ENCODE peak calls at places on chromosomes 2 and 18, in seven cellular contexts. E is HuH-7.5; X is retina; W is left ventricle myocardium inferior; G is brain microvascular endothelial cell; N is stimulated activated CD4-positive, alpha-beta T cell treated with anti-CD3 and anti-CD28 coated beads, TNF-alpha, amount 100 ng/mL, for 48 hours; U is activated effector memory CD4-positive, alpha-beta T cell treated with Interleukin-2 at 50 U/mL for 16 hours. P is an unnamed sample.

GRCh38 chr2:75041791-75042231 is 83.4 kb downstream of the POLE4 start:
- DNase-seq in E (no peak), X (no peak), W (no peak), G (no peak), N (no peak), U (no peak), P (no peak)

GRCh38 chr2:73092146-73092783 is 20.5 kb downstream of the RAB11FIP5 start:
- DNase-seq in E (peak; percentile 61), X (no peak), W (no peak), G (no peak), N (no peak), U (no peak), P (no peak)

GRCh38 chr2:239824051-239824694 is 201.0 kb downstream of the NDUFA10 start:
- DNase-seq in E (no peak), X (no peak), W (no peak), G (no peak), N (no peak), U (no peak), P (peak; percentile 10)

GRCh38 chr2:3666613-3666975 is 8.6 kb downstream of the ALLC start:
- DNase-seq in E (no peak), X (no peak), W (no peak), G (no peak), N (no peak), U (no peak), P (no peak)

GRCh38 chr2:146143971-146144370 is 1624.1 kb upstream of the ZEB2 start:
- DNase-seq in E (no peak), X (no peak), W (no peak), G (no peak), N (no peak), U (no peak), P (no peak)

GRCh38 chr2:171341394-171341793 is 92.4 kb downstream of the METTL8 start:
- DNase-seq in E (no peak), X (no peak), W (no peak), G (no peak), N (no peak), U (no peak), P (no peak)

GRCh38 chr2:100616841-100617390 is 54.1 kb downstream of the PDCL3 start:
- DNase-seq in E (no peak), X (no peak), W (no peak), G (no peak), N (no peak), U (no peak), P (no peak)

GRCh38 chr18:47345996-47346395 is 94.5 kb upstream of the SKOR2 start:
- DNase-seq in E (no peak), X (no peak), W (no peak), G (no peak), N (no peak), U (no peak), P (no peak)

GRCh38 chr2:96195410-96196071 is 13.1 kb downstream of the STARD7 start:
- DNase-seq in E (no peak), X (no peak), W (no peak), G (peak; percentile 74), N (no peak), U (no peak), P (no peak)

GRCh38 chr18:79588636-79589481 is 90.7 kb upstream of the CTDP1 start:
- DNase-seq in E (no peak), X (peak; percentile 59), W (peak; percentile 86), G (peak; percentile 88), N (no peak), U (no peak), P (no peak)

GRCh38 chr2:157876771-157877108 is 610 bp upstream of the ACVR1 start:
- DNase-seq in E (no peak), X (peak; percentile 71), W (no peak), G (no peak), N (no peak), U (no peak), P (no peak)

GRCh38 chr18:58525517-58525916 is 103.4 kb downstream of the ALPK2 start:
- DNase-seq in E (no peak), X (no peak), W (no peak), G (peak; percentile 48), N (peak; percentile 50), U (no peak), P (peak; percentile 78)

GRCh38 chr2:40457846-40458245 is 6.0 kb upstream of the SLC8A1 start:
- DNase-seq in E (no peak), X (no peak), W (no peak), G (peak; percentile 22), N (no peak), U (no peak), P (no peak)

GRCh38 chr2:71974846-71975245 is 172.8 kb downstream of the CYP26B1 start:
- DNase-seq in E (no peak), X (no peak), W (no peak), G (no peak), N (no peak), U (no peak), P (peak; percentile 23)

GRCh38 chr2:46036929-46037328 is 260.3 kb upstream of the EPAS1 start:
- DNase-seq in E (no peak), X (no peak), W (no peak), G (peak; percentile 71), N (no peak), U (no peak), P (peak; percentile 41)